ENCODE peak calls at places on chromosome 20, in seven cellular contexts. P, D, R, L, G, B and I are unnamed samples.

GRCh38 chr20:46905364-46906125 is 10.9 kb downstream of the EYA2 start:
- DNase-seq in G (no peak), R (no peak), D (no peak), B (no peak), P (no peak), L (peak; percentile 4), I (peak; percentile 22)

GRCh38 chr20:9220874-9221547 is 152.1 kb downstream of the PLCB4 start:
- DNase-seq in R (no peak), B (no peak), G (peak; percentile 69), L (no peak), D (no peak), P (no peak), I (no peak)

GRCh38 chr20:58038123-58038654 is 190.3 kb downstream of the ANKRD60 start:
- DNase-seq in R (no peak), G (no peak), D (no peak), L (no peak), B (no peak), P (no peak), I (no peak)

GRCh38 chr20:59955131-59955796 is 3.0 kb upstream of the CDH26 start:
- DNase-seq in G (peak; percentile 10), B (peak; percentile 32), L (no peak), D (no peak), P (no peak), R (peak; percentile 42), I (peak; percentile 65)

GRCh38 chr20:60352580-60352979 is 394.4 kb downstream of the CDH26 start:
- DNase-seq in B (no peak), G (no peak), L (no peak), D (no peak), P (no peak), R (no peak), I (no peak)

GRCh38 chr20:37007898-37008649 is 56.6 kb upstream of the SAMHD1 start:
- DNase-seq in D (no peak), L (peak; percentile 16), B (no peak), G (peak; percentile 49), R (no peak), P (no peak), I (peak; percentile 22)

GRCh38 chr20:43911066-43911465 is 3.6 kb upstream of the TOX2 start:
- DNase-seq in L (peak; percentile 75), R (no peak), G (peak; percentile 88), D (peak; percentile 40), P (no peak), B (no peak), I (peak; percentile 62)

GRCh38 chr20:18057106-18057993 is at the start of gene OVOL2:
- DNase-seq in R (peak; percentile 50), L (peak; percentile 51), G (no peak), P (peak; percentile 92), B (peak; percentile 77), D (peak; percentile 93), I (peak; percentile 95)

GRCh38 chr20:63552481-63553249 is 1.3 kb upstream of the FNDC11 start:
- DNase-seq in G (no peak), P (no peak), B (no peak), D (peak; percentile 75), R (peak; percentile 19), L (no peak), I (peak; percentile 18)

GRCh38 chr20:22584922-22585785 is 782 bp upstream of the FOXA2 start:
- DNase-seq in P (peak; percentile 63), B (no peak), L (no peak), D (no peak), G (no peak), R (no peak), I (peak; percentile 39)

GRCh38 chr20:60232380-60232779 is 274.2 kb downstream of the CDH26 start:
- DNase-seq in B (no peak), R (no peak), G (no peak), P (no peak), L (no peak), D (no peak), I (no peak)

GRCh38 chr20:50618537-50618936 is 72.8 kb downstream of the RIPOR3 start:
- DNase-seq in L (no peak), G (no peak), D (no peak), B (no peak), R (no peak), P (no peak), I (no peak)

GRCh38 chr20:37943501-37944455 is 40.9 kb downstream of the VSTM2L start:
- DNase-seq in P (no peak), G (no peak), L (no peak), R (peak; percentile 52), B (no peak), D (no peak), I (no peak)

GRCh38 chr20:43955244-43956191 is 40.9 kb downstream of the TOX2 start:
- DNase-seq in P (no peak), G (peak; percentile 91), D (peak; percentile 80), L (peak; percentile 96), B (no peak), R (no peak), I (peak; percentile 96)